ENCODE peak calls at places on chromosome 2, in seven cellular contexts. Y, T, W, Q, R, B and I are unnamed samples.

GRCh38 chr2:149799296-149799695 is 211.7 kb upstream of the MMADHC start:
- DNase-seq in Y (peak; percentile 6), T (no peak), W (no peak), Q (no peak), R (no peak), B (no peak), I (peak; percentile 37)

GRCh38 chr2:174901075-174901474 is 104.1 kb downstream of the CHN1 start:
- DNase-seq in Y (no peak), T (no peak), W (no peak), Q (peak; percentile 22), R (peak; percentile 36), B (no peak), I (no peak)

GRCh38 chr2:102122115-102122514 is 20.4 kb upstream of the IL1R1 start:
- DNase-seq in Y (no peak), T (no peak), W (no peak), Q (no peak), R (peak; percentile 95), B (no peak), I (no peak)

GRCh38 chr2:239230318-239231052 is 170.3 kb downstream of the HDAC4 start:
- DNase-seq in Y (no peak), T (no peak), W (no peak), Q (peak; percentile 46), R (no peak), B (no peak), I (no peak)

GRCh38 chr2:20623241-20623640 is 27.7 kb downstream of the HS1BP3 start:
- DNase-seq in Y (no peak), T (no peak), W (no peak), Q (no peak), R (no peak), B (no peak), I (no peak)

GRCh38 chr2:625415-626135 is 51.6 kb downstream of the TMEM18 start:
- DNase-seq in Y (no peak), T (no peak), W (no peak), Q (no peak), R (no peak), B (no peak), I (no peak)

GRCh38 chr2:236284208-236284607 is 20.0 kb upstream of the ASB18 start:
- DNase-seq in Y (no peak), T (no peak), W (no peak), Q (no peak), R (no peak), B (no peak), I (no peak)

GRCh38 chr2:172426635-172427255 is 641 bp upstream of the ITGA6 start:
- DNase-seq in Y (peak; percentile 96), T (no peak), W (no peak), Q (no peak), R (no peak), B (no peak), I (no peak)

GRCh38 chr2:28387082-28387960 is 5.3 kb upstream of the FOSL2 start:
- DNase-seq in Y (no peak), T (no peak), W (no peak), Q (no peak), R (peak; percentile 37), B (no peak), I (no peak)

GRCh38 chr2:85430780-85431601 is 12.5 kb downstream of the SH2D6 start:
- DNase-seq in Y (no peak), T (no peak), W (no peak), Q (no peak), R (no peak), B (no peak), I (no peak)

GRCh38 chr2:10951558-10952414 is 40.1 kb downstream of the KCNF1 start:
- DNase-seq in Y (no peak), T (no peak), W (no peak), Q (no peak), R (peak; percentile 23), B (no peak), I (no peak)

GRCh38 chr2:43609304-43609883 is 13.6 kb upstream of the THADA start:
- DNase-seq in Y (peak; percentile 85), T (no peak), W (peak; percentile 57), Q (peak; percentile 55), R (peak; percentile 44), B (peak; percentile 48), I (peak; percentile 56)

GRCh38 chr2:72982219-72982618 is 64.9 kb downstream of the EMX1 start:
- DNase-seq in Y (no peak), T (no peak), W (no peak), Q (no peak), R (no peak), B (no peak), I (no peak)

GRCh38 chr2:5915926-5916325 is 223.7 kb downstream of the SOX11 start:
- DNase-seq in Y (peak; percentile 80), T (no peak), W (peak; percentile 67), Q (no peak), R (peak; percentile 54), B (peak; percentile 27), I (peak; percentile 69)

GRCh38 chr2:238257786-238258700 is 18.2 kb upstream of the HES6 start:
- DNase-seq in Y (no peak), T (no peak), W (no peak), Q (no peak), R (no peak), B (no peak), I (no peak)

GRCh38 chr2:167144179-167144898 is 256.1 kb downstream of the XIRP2 start:
- DNase-seq in Y (no peak), T (no peak), W (no peak), Q (no peak), R (peak; percentile 71), B (no peak), I (no peak)

GRCh38 chr2:31191931-31192330 is 25.4 kb downstream of the CAPN14 start:
- DNase-seq in Y (no peak), T (no peak), W (no peak), Q (no peak), R (no peak), B (no peak), I (no peak)

GRCh38 chr2:171991027-171991426 is 8.7 kb upstream of the METAP1D start:
- DNase-seq in Y (peak; percentile 19), T (no peak), W (no peak), Q (no peak), R (no peak), B (no peak), I (no peak)

GRCh38 chr2:8494589-8494988 is 187.3 kb upstream of the ID2 start:
- DNase-seq in Y (peak; percentile 35), T (no peak), W (no peak), Q (no peak), R (no peak), B (peak; percentile 66), I (no peak)

GRCh38 chr2:213848631-213849030 is 562.2 kb upstream of the VWC2L start:
- DNase-seq in Y (no peak), T (no peak), W (no peak), Q (no peak), R (peak; percentile 82), B (no peak), I (no peak)